ENCODE peak calls at places on chromosomes 4 and X, in seven cellular contexts. X is naive B cell; R is MM.1S; I is PC-3; P is activated T-cell treated with anti-CD3 and anti-CD28 coated beads, Interleukin-2, amount 50 U/mL, for 4 hours; O is NAMALWA; K is B cell. M is an unnamed sample.

GRCh38 chr4:14842964-14843630 is 159.2 kb upstream of the CPEB2 start:
- DNase-seq in K (no peak), R (no peak), O (no peak), I (no peak), X (no peak), P (no peak), M (no peak)

GRCh38 chr4:110198472-110199419 is at the start of gene ELOVL6:
- DNase-seq in P (peak), R (peak), I (peak), K (peak), O (peak), X (peak), M (peak)

GRCh38 chr4:133891001-133891400 is 310.6 kb downstream of the PABPC4L start:
- DNase-seq in O (no peak), R (no peak), X (no peak), P (no peak), I (no peak), K (no peak), M (no peak)

GRCh38 chrX:106177982-106178321 is 9.8 kb downstream of the PWWP3B start:
- DNase-seq in O (no peak), X (no peak), P (no peak), I (no peak), R (no peak), K (no peak), M (no peak)

GRCh38 chrX:16222123-16222522 is 54.8 kb downstream of the MAGEB17 start:
- DNase-seq in I (peak), K (no peak), X (no peak), P (no peak), O (no peak), R (no peak), M (no peak)

GRCh38 chr4:89438102-89438831 is 130.7 kb upstream of the GPRIN3 start:
- DNase-seq in R (peak), I (peak), O (peak), P (peak), X (no peak), K (peak), M (peak)

GRCh38 chrX:30971761-30972603 is 82.9 kb upstream of the TAB3 start:
- DNase-seq in X (peak), I (peak), P (no peak), K (peak), R (peak), O (peak), M (peak)

GRCh38 chr4:40909363-40909876 is 159.7 kb downstream of the NSUN7 start:
- DNase-seq in P (peak), X (no peak), R (no peak), O (peak), K (no peak), I (peak), M (no peak)

GRCh38 chrX:39725928-39726619 is 371.7 kb downstream of the BCOR start:
- DNase-seq in P (no peak), R (no peak), X (no peak), O (no peak), I (peak), K (no peak), M (no peak)

GRCh38 chr4:108425988-108426387 is 194.4 kb upstream of the RPL34 start:
- DNase-seq in R (no peak), X (no peak), P (no peak), K (no peak), I (peak), O (no peak), M (no peak)

GRCh38 chrX:74931214-74931613 is 6.0 kb upstream of the NEXMIF start:
- DNase-seq in P (no peak), I (no peak), O (no peak), R (no peak), X (no peak), K (no peak), M (no peak)

GRCh38 chr4:924107-925096 is 7.7 kb downstream of the GAK start:
- DNase-seq in R (no peak), X (peak), I (no peak), K (peak), O (peak), P (no peak), M (no peak)

GRCh38 chr4:47926667-47927258 is 12.4 kb upstream of the NFXL1 start:
- DNase-seq in X (peak), I (peak), P (peak), K (peak), R (peak), O (peak), M (peak)

GRCh38 chrX:49930046-49930445 is 7.7 kb downstream of the CLCN5 start:
- DNase-seq in O (no peak), P (no peak), K (no peak), X (no peak), I (no peak), R (no peak), M (no peak)

GRCh38 chr4:88583643-88584470 is 8.4 kb upstream of the HERC3 start:
- DNase-seq in P (no peak), O (no peak), K (no peak), R (no peak), X (no peak), I (no peak), M (no peak)

GRCh38 chr4:76954489-76954888 is 4.9 kb downstream of the SEPTIN11 start:
- DNase-seq in P (no peak), O (no peak), X (no peak), I (no peak), R (no peak), K (no peak), M (peak)

GRCh38 chr4:118894034-118894433 is 5.4 kb downstream of the SYNPO2 start:
- DNase-seq in K (no peak), X (no peak), R (no peak), I (no peak), O (no peak), P (no peak), M (no peak)

M was measured in thyroid gland.